ENCODE peak calls at places on chromosomes 1 and 21, in four cellular contexts. E, A, Y and I are unnamed samples.
A peak's percentile ranks its signal among the peaks of the same experiment; 100 is the strongest.

GRCh38 chr1:200354243-200354642 is 55.6 kb downstream of the ZNF281 start:
- DNase-seq in E (no peak), Y (no peak), A (no peak), I (no peak)

GRCh38 chr1:9710037-9710436 is 58.5 kb downstream of the PIK3CD start:
- DNase-seq in A (no peak), E (no peak), Y (no peak), I (no peak)

GRCh38 chr1:85328713-85329376 is 52.4 kb upstream of the BCL10 start:
- DNase-seq in Y (no peak), E (no peak), A (peak; percentile 84), I (peak; percentile 97)

GRCh38 chr1:52919720-52920199 is 1.8 kb downstream of the ECHDC2 start:
- DNase-seq in Y (no peak), E (no peak), A (no peak), I (no peak)

GRCh38 chr1:61190476-61191067 is 108.2 kb downstream of the NFIA start:
- DNase-seq in E (no peak), Y (no peak), A (no peak), I (no peak)

GRCh38 chr1:166675213-166675612 is 164.1 kb upstream of the POGK start:
- DNase-seq in Y (no peak), A (no peak), E (no peak), I (no peak)

GRCh38 chr1:182617734-182618288 is 13.6 kb upstream of the RGS16 start:
- DNase-seq in A (no peak), Y (no peak), E (no peak), I (no peak)

GRCh38 chr1:54582566-54583306 is 34.7 kb downstream of the ACOT11 start:
- DNase-seq in E (no peak), A (no peak), Y (no peak), I (no peak)

GRCh38 chr1:36224537-36225297 is 474 bp downstream of the THRAP3 start:
- DNase-seq in A (peak; percentile 78), E (peak; percentile 82), Y (no peak), I (peak; percentile 89)

GRCh38 chr21:46153259-46154154 is 1.9 kb downstream of the FTCD start:
- DNase-seq in A (no peak), E (peak; percentile 70), Y (no peak), I (peak; percentile 54)

GRCh38 chr1:11042995-11043874 is 3.8 kb downstream of the MASP2 start:
- DNase-seq in A (no peak), E (no peak), Y (no peak), I (no peak)

GRCh38 chr1:156228501-156228900 is 13.5 kb upstream of the BGLAP start:
- DNase-seq in E (no peak), A (no peak), Y (no peak), I (no peak)

GRCh38 chr1:205343431-205344009 is 13.2 kb downstream of the KLHDC8A start:
- DNase-seq in E (no peak), A (no peak), Y (no peak), I (no peak)

GRCh38 chr1:150010388-150011115 is at the start of gene OTUD7B:
- DNase-seq in A (peak; percentile 87), Y (peak; percentile 80), E (peak; percentile 87), I (peak; percentile 66)

GRCh38 chr1:109881906-109882287 is 28.8 kb upstream of the CSF1 start:
- DNase-seq in A (no peak), E (no peak), Y (no peak), I (no peak)

GRCh38 chr1:89987170-89987819 is 7.6 kb upstream of the ZNF326 start:
- DNase-seq in Y (no peak), E (peak; percentile 29), A (peak; percentile 71), I (peak; percentile 62)

GRCh38 chr1:246761386-246761785 is 37.2 kb downstream of the SCCPDH start:
- DNase-seq in Y (no peak), E (no peak), A (no peak), I (no peak)